ENCODE peak calls at places on chromosomes 11 and 22, in four cellular contexts. N is WTC11, C is K562, M is GM12878. K is an unnamed sample.

GRCh38 chr11:33984682-33985389 is 66.7 kb upstream of the CAPRIN1 start:
- DNase-seq in N (no peak), C (no peak), M (no peak), K (no peak)

GRCh38 chr11:85718991-85719807 is 33.2 kb upstream of the CCDC89 start:
- DNase-seq in N (peak), C (no peak), M (no peak), K (peak)

GRCh38 chr11:89205378-89205777 is 27.7 kb downstream of the TYR start:
- DNase-seq in N (no peak), C (no peak), M (no peak), K (no peak)

GRCh38 chr11:38937709-38938108 is 2339.7 kb upstream of the RAG2 start:
- DNase-seq in N (no peak), C (no peak), M (no peak), K (no peak)

GRCh38 chr11:1457326-1457680 is 29.3 kb downstream of the MOB2 start:
- DNase-seq in N (no peak), C (no peak), M (no peak), K (no peak)

GRCh38 chr11:9273430-9274336 is 8.5 kb upstream of the DENND5A start:
- DNase-seq in N (no peak), C (no peak), M (no peak), K (no peak)

GRCh38 chr11:31702966-31703365 is 108.2 kb downstream of the PAX6 start:
- DNase-seq in N (no peak), C (no peak), M (no peak), K (peak)

GRCh38 chr11:64218628-64219353 is 7.2 kb downstream of the TRPT1 start:
- DNase-seq in N (no peak), C (no peak), M (no peak), K (no peak)

DNA sequence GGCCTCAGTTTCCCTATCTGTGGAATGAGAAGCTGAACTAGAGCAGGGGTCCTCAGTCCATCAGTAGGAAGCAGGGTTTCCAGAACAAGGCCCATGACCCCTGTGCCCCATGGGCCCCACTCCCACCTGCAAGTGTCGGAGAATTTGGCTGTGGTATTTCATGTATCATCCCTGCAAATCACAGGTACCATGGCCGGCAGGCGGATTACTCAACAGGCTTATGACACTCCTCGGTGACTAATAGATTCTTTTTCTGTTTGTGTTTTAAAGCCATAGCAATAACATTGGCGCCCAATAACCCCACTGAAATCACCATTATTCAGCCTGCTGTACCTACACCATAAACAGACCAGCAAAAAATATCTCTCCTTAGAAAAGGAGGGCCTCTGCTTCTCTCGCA is 60.0 kb upstream of the WNT11 start:
- DNase-seq in N (no peak), C (no peak), M (no peak), K (no peak)
- TF ChIP-seq TCF7 in N (no peak), C (no peak), M (no peak), K (no peak)

GRCh38 chr11:35862666-35863065 is 81.2 kb upstream of the LDLRAD3 start:
- DNase-seq in N (no peak), C (no peak), M (no peak), K (no peak)
- TF ChIP-seq TCF7 in N (no peak), C (no peak), M (no peak), K (no peak)

DNA sequence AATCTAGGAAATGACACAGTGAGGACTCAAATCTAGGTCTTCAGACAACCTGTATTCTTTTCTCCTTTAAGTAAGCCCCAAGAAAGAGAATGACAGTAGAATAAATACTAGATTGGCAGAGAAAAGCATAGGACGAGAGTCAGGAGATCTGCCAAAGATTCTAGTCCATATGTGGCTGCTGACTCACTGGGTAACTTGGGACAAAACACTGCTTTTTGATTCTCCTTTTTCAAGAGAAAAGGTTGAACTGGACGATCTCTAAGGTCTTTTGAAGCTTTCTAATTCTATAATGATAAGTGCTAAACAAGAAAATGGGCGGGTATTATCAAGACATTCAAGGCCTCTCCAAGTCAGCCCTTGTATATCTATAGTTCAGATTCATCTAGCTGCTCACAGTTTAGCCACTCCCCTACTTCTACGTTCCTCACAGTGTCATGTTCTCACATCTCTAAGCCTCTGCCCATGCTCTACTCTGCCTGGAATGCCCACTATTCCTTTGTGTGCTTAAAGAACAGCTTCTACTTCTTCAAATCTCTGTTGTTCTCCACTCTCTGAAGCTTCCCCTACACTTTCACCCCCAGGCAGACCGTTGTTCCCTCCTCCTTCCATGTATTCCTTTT is 53.0 kb downstream of the RELT start:
- DNase-seq in N (no peak), C (no peak), M (no peak), K (no peak)
- TF ChIP-seq TCF7 in N (no peak), C (no peak), M (no peak), K (no peak)

DNA sequence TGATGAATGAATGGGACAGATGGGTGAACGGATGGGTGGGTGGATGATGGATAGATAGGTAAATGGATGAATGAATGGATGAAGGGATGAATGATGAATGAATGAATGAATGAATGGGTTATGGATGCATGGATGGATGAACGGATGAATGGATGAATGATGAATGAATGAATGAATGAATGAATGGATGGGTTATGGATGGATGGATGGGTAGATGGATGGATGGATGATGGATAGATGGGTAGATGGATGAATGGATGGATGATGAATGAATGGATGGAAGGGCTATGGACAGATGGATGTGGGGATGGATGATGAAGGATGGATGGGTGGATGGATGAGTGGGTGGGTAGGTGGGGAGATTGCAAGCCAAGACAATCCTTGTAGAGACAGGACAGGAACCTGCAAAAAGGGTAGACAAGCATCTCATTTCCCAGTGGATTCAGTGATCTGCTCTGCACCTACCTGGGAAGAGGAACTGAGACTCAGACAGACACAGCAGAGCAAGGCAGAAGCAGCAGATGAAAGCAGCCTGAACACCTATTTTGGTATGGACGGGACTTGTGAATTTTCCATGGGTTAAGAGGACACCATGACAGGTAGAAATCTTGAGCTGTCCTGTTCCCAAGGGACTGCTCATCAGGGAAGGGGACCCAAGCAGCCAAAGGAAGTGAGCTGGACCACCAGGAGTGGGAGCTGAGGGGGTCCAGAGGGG is 68.0 kb downstream of the EFCAB6 start:
- DNase-seq in N (no peak), C (no peak), M (no peak), K (no peak)
- TF ChIP-seq TCF7 in N (no peak), C (no peak), M (no peak), K (no peak)